ENCODE peak calls at places on chromosomes 5 and 9, in five cellular contexts. F is NCI-H1092 treated with DMSO at 0.1 percent for 48 hours, L is iPS-NIHi11, T is iris pigment epithelial cell, I is T-helper 22 cell. N is an unnamed sample.

GRCh38 chr9:79796411-79796810 is 224.6 kb downstream of the TLE4 start:
- DNase-seq in F (no peak), L (no peak), T (no peak), I (no peak), N (no peak)

GRCh38 chr5:76175821-76176403 is 92.7 kb downstream of the SV2C start:
- DNase-seq in F (no peak), L (no peak), T (no peak), I (no peak), N (no peak)

GRCh38 chr5:172820046-172820767 is 13.8 kb upstream of the ERGIC1 start:
- DNase-seq in F (no peak), L (no peak), T (no peak), I (no peak), N (no peak)

GRCh38 chr9:124010303-124010664 is 1.3 kb upstream of the LHX2 start:
- DNase-seq in F (peak), L (no peak), T (no peak), I (no peak), N (no peak)

GRCh38 chr9:1231998-1232919 is 182.1 kb downstream of the DMRT2 start:
- DNase-seq in F (no peak), L (no peak), T (peak), I (no peak), N (no peak)

GRCh38 chr9:15936316-15936869 is 383.6 kb downstream of the CCDC171 start:
- DNase-seq in F (peak), L (no peak), T (peak), I (no peak), N (peak)

GRCh38 chr9:96813607-96814006 is 35.7 kb upstream of the ZNF510 start:
- DNase-seq in F (no peak), L (no peak), T (no peak), I (no peak), N (no peak)

GRCh38 chr9:113796651-113797426 is 79.3 kb upstream of the ZNF618 start:
- DNase-seq in F (no peak), L (no peak), T (no peak), I (no peak), N (no peak)

GRCh38 chr9:103377667-103378066 is 382.5 kb downstream of the CYLC2 start:
- DNase-seq in F (no peak), L (no peak), T (no peak), I (no peak), N (no peak)

GRCh38 chr5:74576941-74577456 is 63.5 kb downstream of the ENC1 start:
- DNase-seq in F (no peak), L (no peak), T (peak), I (no peak), N (no peak)

GRCh38 chr5:170704417-170705195 is 78.9 kb upstream of the GABRP start:
- DNase-seq in F (no peak), L (no peak), T (no peak), I (no peak), N (no peak)

GRCh38 chr9:36779582-36779981 is 206.9 kb downstream of the MELK start:
- DNase-seq in F (no peak), L (no peak), T (no peak), I (no peak), N (no peak)